ENCODE peak calls at places on chromosomes 6 and 20, in eight cellular contexts. K is HCT116, V is H1, L is K562, I is HepG2, P is endothelial cell of umbilical vein, B is SK-N-SH, F is GM12878. M is an unnamed sample.
A peak's percentile ranks its signal among the peaks of the same experiment; 100 is the strongest.

GRCh38 chr6:80642452-80642851 is 536.0 kb downstream of the BCKDHB start:
- DNase-seq in K (no peak), V (no peak), L (no peak), I (no peak), P (no peak), B (no peak), F (no peak), M (no peak)

GRCh38 chr20:5735845-5736530 is 14.2 kb upstream of the SHLD1 start:
- DNase-seq in K (no peak), V (no peak), L (no peak), I (no peak), P (no peak), B (no peak), F (no peak), M (no peak)

GRCh38 chr20:11676618-11677289 is 240.9 kb upstream of the BTBD3 start:
- DNase-seq in K (peak; percentile 6), V (peak; percentile 86), L (peak; percentile 20), I (peak; percentile 62), P (peak; percentile 51), B (peak; percentile 67), F (no peak), M (peak; percentile 83)

GRCh38 chr6:159044899-159045727 is at the start of gene TAGAP:
- DNase-seq in K (no peak), V (no peak), L (no peak), I (no peak), P (no peak), B (peak; percentile 25), F (peak; percentile 63), M (no peak)

GRCh38 chr6:66496659-66497058 is 789.6 kb upstream of the EYS start:
- DNase-seq in K (no peak), V (no peak), L (peak; percentile 7), I (peak; percentile 50), P (no peak), B (no peak), F (no peak), M (peak; percentile 75)

GRCh38 chr20:13302647-13303425 is 81.8 kb downstream of the ISM1 start:
- DNase-seq in K (peak; percentile 4), V (peak; percentile 67), L (peak; percentile 16), I (peak; percentile 49), P (peak; percentile 21), B (peak; percentile 61), F (no peak), M (peak; percentile 64)

GRCh38 chr6:24774696-24775519 is at the start of gene GMNN:
- DNase-seq in K (peak; percentile 81), V (peak; percentile 99), L (peak; percentile 99), I (peak; percentile 96), P (peak; percentile 94), B (peak; percentile 96), F (peak; percentile 78), M (peak; percentile 100)

GRCh38 chr6:37451411-37452273 is 18.6 kb downstream of the CMTR1 start:
- DNase-seq in K (no peak), V (no peak), L (no peak), I (no peak), P (no peak), B (peak; percentile 45), F (no peak), M (no peak)

GRCh38 chr6:150730801-150731445 is 131.2 kb downstream of the PLEKHG1 start:
- DNase-seq in K (no peak), V (no peak), L (no peak), I (no peak), P (no peak), B (no peak), F (no peak), M (no peak)

GRCh38 chr6:2725999-2726567 is 24.6 kb downstream of the MYLK4 start:
- DNase-seq in K (no peak), V (no peak), L (no peak), I (no peak), P (peak; percentile 68), B (peak; percentile 25), F (peak; percentile 28), M (no peak)

GRCh38 chr6:104639671-104640070 is 220.0 kb downstream of the HACE1 start:
- DNase-seq in K (no peak), V (no peak), L (no peak), I (no peak), P (peak; percentile 26), B (no peak), F (peak; percentile 21), M (no peak)

GRCh38 chr6:36289281-36290018 is 19.6 kb downstream of the PNPLA1 start:
- DNase-seq in K (peak; percentile 12), V (peak; percentile 51), L (no peak), I (no peak), P (no peak), B (no peak), F (no peak), M (peak; percentile 71)

GRCh38 chr6:11380549-11380948 is 148.1 kb upstream of the NEDD9 start:
- DNase-seq in K (no peak), V (no peak), L (no peak), I (no peak), P (no peak), B (no peak), F (no peak), M (no peak)
- TF ChIP-seq POLR2AphosphoS5 in K (no peak), V (no peak), L (no peak), I (no peak), P (no peak), B (no peak), F (no peak), M (no peak)

DNA sequence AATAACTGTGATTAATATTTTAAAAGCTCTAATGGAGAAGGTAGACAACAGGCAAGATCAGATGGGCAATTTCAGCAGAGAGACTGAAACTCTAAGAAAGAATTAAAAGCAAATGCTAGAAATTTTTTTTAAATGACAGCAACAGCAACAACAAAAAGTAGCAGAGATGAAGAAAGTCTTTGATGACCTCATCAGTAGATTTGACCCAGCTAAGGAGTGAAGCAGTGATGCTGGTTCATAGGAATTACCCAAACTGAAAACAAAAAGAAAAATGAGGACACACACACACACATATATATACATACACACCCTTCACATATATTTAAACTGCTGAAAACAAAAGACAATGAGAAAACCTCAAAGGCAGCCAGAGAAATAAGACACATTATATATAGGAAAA is 197.6 kb upstream of the ARID1B start:
- DNase-seq in K (no peak), V (no peak), L (no peak), I (no peak), P (no peak), B (no peak), F (no peak), M (no peak)
- H3K36me3 ChIP-seq in K (no peaks in the 10 kb centered on the region), V (no peaks in the 10 kb centered on the region), L (no peaks in the 10 kb centered on the region), I (no peaks in the 10 kb centered on the region), P (no peaks in the 10 kb centered on the region), B (no peaks in the 10 kb centered on the region), F (no peaks in the 10 kb centered on the region), M (no peaks in the 10 kb centered on the region)

GRCh38 chr6:21885532-21886089 is 292.1 kb downstream of the SOX4 start:
- DNase-seq in K (no peak), V (no peak), L (no peak), I (no peak), P (peak; percentile 93), B (peak; percentile 55), F (no peak), M (no peak)

GRCh38 chr6:21885101-21885500 is 291.6 kb downstream of the SOX4 start:
- DNase-seq in K (no peak), V (no peak), L (no peak), I (no peak), P (no peak), B (no peak), F (no peak), M (no peak)

GRCh38 chr6:21883929-21884328 is 290.4 kb downstream of the SOX4 start:
- DNase-seq in K (no peak), V (no peak), L (no peak), I (no peak), P (no peak), B (no peak), F (no peak), M (no peak)

GRCh38 chr6:21887301-21888185 is 294.0 kb downstream of the SOX4 start:
- DNase-seq in K (no peak), V (no peak), L (no peak), I (peak; percentile 7), P (peak; percentile 47), B (no peak), F (no peak), M (no peak)

DNA sequence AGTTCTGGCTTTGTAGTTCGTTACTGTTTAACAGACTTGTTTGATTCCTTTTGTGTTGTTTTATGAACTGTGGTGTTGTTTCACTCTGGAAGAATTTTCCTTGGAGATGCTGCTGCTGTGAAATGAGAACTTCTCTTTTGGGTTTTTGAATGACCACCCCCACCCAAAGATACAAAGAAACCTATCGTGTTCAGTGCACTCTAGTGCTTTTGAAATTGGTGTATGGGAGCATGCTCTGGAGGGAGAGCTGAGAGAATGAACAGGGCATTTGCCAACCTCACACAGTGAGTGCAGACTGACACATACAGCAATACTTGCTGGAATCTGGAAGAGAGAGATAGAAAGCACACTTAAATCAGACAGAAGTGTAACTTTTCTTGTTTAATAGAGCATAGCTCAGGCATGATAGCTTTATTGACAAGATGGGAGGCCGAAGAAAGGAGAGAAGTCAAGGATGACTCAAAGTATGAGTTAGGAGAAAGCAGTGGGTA is 293.1 kb downstream of the SOX4 start:
- DNase-seq in K (no peak), V (no peak), L (no peak), I (no peak), P (peak; percentile 40), B (no peak), F (no peak), M (no peak)
- H2AFZ ChIP-seq in K (no peak overlapping the region), V (no peak overlapping the region), L (no peak overlapping the region), I (no peak overlapping the region), P (no peak overlapping the region), B (no peak overlapping the region), F (no peak overlapping the region), M (no peak overlapping the region)

GRCh38 chr20:58471835-58472164 is 43.4 kb downstream of the APCDD1L start:
- DNase-seq in K (no peak), V (peak; percentile 29), L (no peak), I (no peak), P (no peak), B (no peak), F (no peak), M (no peak)

GRCh38 chr20:58470336-58470978 is 44.7 kb downstream of the APCDD1L start:
- DNase-seq in K (no peak), V (peak; percentile 36), L (no peak), I (no peak), P (no peak), B (no peak), F (no peak), M (no peak)

GRCh38 chr20:58472273-58473018 is 42.8 kb downstream of the APCDD1L start:
- DNase-seq in K (no peak), V (peak; percentile 34), L (no peak), I (no peak), P (no peak), B (no peak), F (no peak), M (no peak)

GRCh38 chr20:58469500-58470129 is 45.6 kb downstream of the APCDD1L start:
- DNase-seq in K (no peak), V (peak; percentile 39), L (no peak), I (no peak), P (no peak), B (no peak), F (no peak), M (no peak)

DNA sequence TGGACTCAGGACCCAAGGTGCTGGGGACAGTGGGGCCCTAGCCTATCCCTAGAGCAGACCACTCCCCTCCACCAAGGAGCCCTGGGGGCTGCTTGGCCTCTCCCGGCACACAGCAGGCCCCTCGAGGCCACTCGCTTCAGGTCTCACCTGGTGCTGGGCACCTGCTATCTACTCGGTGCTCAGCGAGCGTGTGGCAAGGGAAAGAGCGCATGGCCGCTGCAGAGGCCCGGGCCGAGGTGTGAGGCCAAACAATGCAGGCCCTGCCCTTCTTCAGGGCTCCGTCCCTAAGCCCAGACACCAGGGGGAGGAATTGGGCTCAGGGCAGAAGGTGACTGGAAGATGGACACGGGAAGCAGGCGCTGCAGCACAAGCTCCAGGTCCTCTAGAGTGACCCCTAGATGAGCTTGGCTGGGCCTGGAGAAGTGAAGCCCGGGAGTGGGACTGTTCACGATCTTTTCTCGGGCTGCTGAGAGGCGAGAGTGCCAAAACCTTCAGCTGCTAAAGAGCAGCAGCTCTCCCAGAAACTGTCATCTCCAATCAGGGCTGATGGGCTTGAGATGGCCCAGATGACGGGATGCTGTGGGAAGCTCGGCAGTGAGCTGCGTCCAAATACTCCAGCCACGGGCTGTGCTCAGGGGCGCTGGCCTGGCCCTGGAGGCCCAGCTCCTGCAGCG is 43.9 kb downstream of the APCDD1L start:
- DNase-seq in K (no peak), V (peak; percentile 44), L (no peak), I (no peak), P (no peak), B (peak; percentile 92), F (no peak), M (no peak)
- TF ChIP-seq POLR2AphosphoS5 in K (no peak), V (no peak), L (no peak), I (no peak), P (no peak), B (peak; percentile 86), F (no peak), M (no peak)

M was measured in GM23338.